ENCODE peak calls at places on chromosome 18, in four cellular contexts. F is GM12878, S is HepG2, K is H1. C is an unnamed sample.

GRCh38 chr18:48418409-48419267 is 9.5 kb upstream of the ZBTB7C start:
- DNase-seq in F (no peak), S (no peak), K (no peak), C (no peak)

GRCh38 chr18:67733094-67733493 is 216.6 kb upstream of the DSEL start:
- DNase-seq in F (no peak), S (no peak), K (no peak), C (no peak)

GRCh38 chr18:42758851-42759250 is 356.6 kb downstream of the RIT2 start:
- DNase-seq in F (no peak), S (no peak), K (no peak), C (no peak)

GRCh38 chr18:33116376-33116775 is 324.1 kb downstream of the CCDC178 start:
- DNase-seq in F (no peak), S (no peak), K (no peak), C (no peak)

GRCh38 chr18:36441426-36441870 is 143.9 kb downstream of the FHOD3 start:
- DNase-seq in F (no peak), S (no peak), K (no peak), C (no peak)

GRCh38 chr18:74155276-74155675 is 7.0 kb downstream of the TIMM21 start:
- DNase-seq in F (no peak), S (no peak), K (no peak), C (no peak)

GRCh38 chr18:46424898-46425297 is 232.1 kb downstream of the LOXHD1 start:
- DNase-seq in F (no peak), S (no peak), K (no peak), C (no peak)

GRCh38 chr18:49612515-49613033 is 50.7 kb downstream of the LIPG start:
- DNase-seq in F (peak; percentile 38), S (no peak), K (no peak), C (no peak)

GRCh38 chr18:3262234-3263171 is 570 bp downstream of the MYL12B start:
- DNase-seq in F (no peak), S (no peak), K (no peak), C (no peak)

GRCh38 chr18:48680871-48681270 is 142.0 kb downstream of the CTIF start:
- DNase-seq in F (no peak), S (no peak), K (no peak), C (no peak)

GRCh38 chr18:2654828-2655152 is 736 bp upstream of the SMCHD1 start:
- DNase-seq in F (no peak), S (no peak), K (no peak), C (no peak)

GRCh38 chr18:2850816-2851215 is 4.0 kb downstream of the EMILIN2 start:
- DNase-seq in F (no peak), S (no peak), K (no peak), C (no peak)

GRCh38 chr18:71799016-71799673 is 745.0 kb downstream of the CBLN2 start:
- DNase-seq in F (no peak), S (no peak), K (no peak), C (no peak)

GRCh38 chr18:10094154-10094553 is 180.3 kb downstream of the VAPA start:
- DNase-seq in F (no peak), S (no peak), K (no peak), C (no peak)

GRCh38 chr18:13614701-13615288 is 111.6 kb downstream of the FAM210A start:
- DNase-seq in F (no peak), S (no peak), K (no peak), C (no peak)

GRCh38 chr18:21458322-21458721 is 142.2 kb downstream of the ESCO1 start:
- DNase-seq in F (no peak), S (no peak), K (no peak), C (no peak)

GRCh38 chr18:677951-678363 is 20.5 kb downstream of the TYMS start:
- DNase-seq in F (no peak), S (no peak), K (no peak), C (no peak)

GRCh38 chr18:79439201-79440023 is 43.7 kb downstream of the NFATC1 start:
- DNase-seq in F (no peak), S (no peak), K (no peak), C (no peak)

GRCh38 chr18:77671456-77672167 is 422.0 kb downstream of the GALR1 start:
- DNase-seq in F (no peak), S (no peak), K (no peak), C (no peak)

GRCh38 chr18:5422626-5423025 is 121.2 kb downstream of the EPB41L3 start:
- DNase-seq in F (no peak), S (no peak), K (no peak), C (no peak)

GRCh38 chr18:58694221-58694620 is 23.0 kb downstream of the MALT1 start:
- DNase-seq in F (no peak), S (no peak), K (no peak), C (no peak)

GRCh38 chr18:3305354-3305762 is 43.4 kb downstream of the MYL12B start:
- DNase-seq in F (no peak), S (no peak), K (no peak), C (no peak)

GRCh38 chr18:1253825-1254224 is 349.2 kb downstream of the ADCYAP1 start:
- DNase-seq in F (no peak), S (no peak), K (no peak), C (no peak)

GRCh38 chr18:50117876-50118275 is 77.1 kb downstream of the MYO5B start:
- DNase-seq in F (no peak), S (no peak), K (no peak), C (no peak)

GRCh38 chr18:3995476-3996102 is 459.5 kb downstream of the DLGAP1 start:
- DNase-seq in F (peak; percentile 38), S (peak; percentile 56), K (no peak), C (peak; percentile 27)

GRCh38 chr18:46392576-46392975 is 264.4 kb downstream of the LOXHD1 start:
- DNase-seq in F (no peak), S (no peak), K (no peak), C (no peak)

GRCh38 chr18:58507881-58508280 is 121.0 kb downstream of the ALPK2 start:
- DNase-seq in F (no peak), S (no peak), K (no peak), C (no peak)

GRCh38 chr18:55124078-55124477 is 164.8 kb upstream of the CCDC68 start:
- DNase-seq in F (no peak), S (no peak), K (no peak), C (no peak)

GRCh38 chr18:35159782-35160181 is 81.1 kb upstream of the ZNF397 start:
- DNase-seq in F (no peak), S (no peak), K (no peak), C (no peak)

GRCh38 chr18:76445741-76446232 is 49.3 kb downstream of the ZNF516 start:
- DNase-seq in F (no peak), S (no peak), K (no peak), C (peak; percentile 56)

GRCh38 chr18:76445275-76445674 is 49.8 kb downstream of the ZNF516 start:
- DNase-seq in F (no peak), S (no peak), K (no peak), C (no peak)

GRCh38 chr18:76446321-76446720 is 48.7 kb downstream of the ZNF516 start:
- DNase-seq in F (no peak), S (no peak), K (no peak), C (no peak)

GRCh38 chr18:76447268-76447890 is 47.7 kb downstream of the ZNF516 start:
- DNase-seq in F (no peak), S (no peak), K (no peak), C (no peak)

GRCh38 chr18:76446746-76447267 is 48.2 kb downstream of the ZNF516 start:
- DNase-seq in F (no peak), S (no peak), K (no peak), C (no peak)
- TF ChIP-seq TCF12 in F (no peak), S (no peak), K (no peak), C (no peak)

GRCh38 chr18:63823516-63824219 is 48.5 kb downstream of the SERPINB7 start:
- DNase-seq in F (no peak), S (peak; percentile 2), K (no peak), C (peak; percentile 14)
- TF ChIP-seq TCF12 in F (no peak), S (no peak), K (no peak), C (no peak)

GRCh38 chr18:63155169-63155852 is 164.3 kb downstream of the BCL2 start:
- DNase-seq in F (peak; percentile 88), S (peak; percentile 35), K (peak; percentile 50), C (peak; percentile 45)
- TF ChIP-seq TCF12 in F (peak; percentile 93), S (no peak), K (peak; percentile 52), C (no peak)

GRCh38 chr18:11859282-11859797 is 8.1 kb downstream of the CHMP1B start:
- DNase-seq in F (no peak), S (no peak), K (no peak), C (no peak)
- TF ChIP-seq TCF12 in F (no peak), S (no peak), K (no peak), C (no peak)

GRCh38 chr18:76503999-76504398 is 9.0 kb upstream of the ZNF516 start:
- DNase-seq in F (no peak), S (no peak), K (no peak), C (no peak)

GRCh38 chr18:76504749-76505148 is 9.7 kb upstream of the ZNF516 start:
- DNase-seq in F (no peak), S (no peak), K (no peak), C (no peak)

GRCh38 chr18:76503595-76503994 is 8.6 kb upstream of the ZNF516 start:
- DNase-seq in F (no peak), S (no peak), K (no peak), C (no peak)

GRCh38 chr18:76499596-76500340 is 4.7 kb upstream of the ZNF516 start:
- DNase-seq in F (peak; percentile 96), S (no peak), K (no peak), C (no peak)

DNA sequence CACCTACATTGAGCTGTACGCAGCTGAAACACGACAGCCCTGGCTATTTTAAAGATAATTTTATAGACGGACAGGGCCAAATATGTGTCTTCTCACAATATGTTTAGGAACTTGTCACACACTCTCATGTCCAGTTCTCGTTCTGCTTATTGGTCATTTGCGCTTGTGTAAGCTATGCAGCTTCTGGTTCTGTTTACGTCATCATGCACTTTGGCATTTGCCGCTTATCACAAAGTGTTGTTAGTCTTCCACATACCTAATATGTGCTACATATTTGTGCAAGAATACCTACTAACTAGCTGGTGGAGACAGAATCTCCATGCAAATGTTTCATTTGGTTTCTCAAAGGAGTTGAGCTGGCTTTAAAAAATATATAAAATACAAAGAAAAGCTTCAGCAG is 7.5 kb upstream of the ZNF516 start:
- DNase-seq in F (no peak), S (peak; percentile 83), K (no peak), C (no peak)
- TF ChIP-seq TCF12 in F (no peak), S (no peak), K (no peak), C (no peak)

C was measured in SK-N-SH.